ENCODE peak calls at places on chromosomes 3 and 15, in ten cellular contexts. E is IMR-90, V is GM12891, J is ovary, L is suprapubic skin, K is erythroblast, X is body of pancreas, D is sigmoid colon, U is stomach, Y is heart left ventricle. S is an unnamed sample.

GRCh38 chr3:149955449-149955848 is 15.2 kb downstream of the PFN2 start:
- DNase-seq in E (no peak), V (no peak), J (no peak), L (no peak), K (no peak), X (no peak), D (no peak), U (no peak), Y (no peak), S (no peak)

GRCh38 chr3:194120789-194121770 is 14.9 kb upstream of the HES1 start:
- DNase-seq in E (no peak), V (no peak), J (no peak), L (no peak), K (no peak), X (no peak), D (no peak), U (no peak), Y (no peak), S (no peak)

GRCh38 chr15:100353469-100353868 is 11.7 kb upstream of the ADAMTS17 start:
- DNase-seq in E (no peak), V (no peak), J (no peak), L (no peak), K (no peak), X (no peak), D (no peak), U (no peak), Y (no peak), S (no peak)

GRCh38 chr3:126394179-126394976 is at the start of gene CFAP100:
- DNase-seq in E (peak), V (no peak), J (peak), L (peak), K (no peak), X (peak), D (peak), U (peak), Y (no peak), S (no peak)

GRCh38 chr15:34927726-34928125 is 41.8 kb downstream of the AQR start:
- DNase-seq in E (no peak), V (no peak), J (no peak), L (no peak), K (no peak), X (no peak), D (no peak), U (no peak), Y (no peak), S (no peak)

GRCh38 chr3:50356553-50356952 is 2.8 kb downstream of the TMEM115 start:
- DNase-seq in E (no peak), V (no peak), J (no peak), L (no peak), K (peak), X (peak), D (no peak), U (peak), Y (peak), S (no peak)

GRCh38 chr3:34394978-34395748 is 596.7 kb downstream of the PDCD6IP start:
- DNase-seq in E (no peak), V (no peak), J (no peak), L (no peak), K (no peak), X (no peak), D (no peak), U (no peak), Y (no peak), S (no peak)

GRCh38 chr3:55307622-55308021 is 179.5 kb downstream of the WNT5A start:
- DNase-seq in E (no peak), V (no peak), J (no peak), L (no peak), K (no peak), X (no peak), D (no peak), U (no peak), Y (no peak), S (no peak)

GRCh38 chr3:32890420-32891276 is 60.8 kb upstream of the CCR4 start:
- DNase-seq in E (no peak), V (no peak), J (no peak), L (no peak), K (no peak), X (no peak), D (no peak), U (no peak), Y (no peak), S (no peak)

GRCh38 chr3:32895701-32896100 is 55.7 kb upstream of the CCR4 start:
- DNase-seq in E (no peak), V (no peak), J (no peak), L (no peak), K (no peak), X (no peak), D (no peak), U (no peak), Y (no peak), S (no peak)

GRCh38 chr3:32891365-32891764 is 60.1 kb upstream of the CCR4 start:
- DNase-seq in E (no peak), V (no peak), J (no peak), L (no peak), K (no peak), X (no peak), D (no peak), U (no peak), Y (no peak), S (no peak)

GRCh38 chr3:32894977-32895376 is 56.5 kb upstream of the CCR4 start:
- DNase-seq in E (no peak), V (no peak), J (no peak), L (no peak), K (no peak), X (no peak), D (no peak), U (no peak), Y (no peak), S (no peak)

DNA sequence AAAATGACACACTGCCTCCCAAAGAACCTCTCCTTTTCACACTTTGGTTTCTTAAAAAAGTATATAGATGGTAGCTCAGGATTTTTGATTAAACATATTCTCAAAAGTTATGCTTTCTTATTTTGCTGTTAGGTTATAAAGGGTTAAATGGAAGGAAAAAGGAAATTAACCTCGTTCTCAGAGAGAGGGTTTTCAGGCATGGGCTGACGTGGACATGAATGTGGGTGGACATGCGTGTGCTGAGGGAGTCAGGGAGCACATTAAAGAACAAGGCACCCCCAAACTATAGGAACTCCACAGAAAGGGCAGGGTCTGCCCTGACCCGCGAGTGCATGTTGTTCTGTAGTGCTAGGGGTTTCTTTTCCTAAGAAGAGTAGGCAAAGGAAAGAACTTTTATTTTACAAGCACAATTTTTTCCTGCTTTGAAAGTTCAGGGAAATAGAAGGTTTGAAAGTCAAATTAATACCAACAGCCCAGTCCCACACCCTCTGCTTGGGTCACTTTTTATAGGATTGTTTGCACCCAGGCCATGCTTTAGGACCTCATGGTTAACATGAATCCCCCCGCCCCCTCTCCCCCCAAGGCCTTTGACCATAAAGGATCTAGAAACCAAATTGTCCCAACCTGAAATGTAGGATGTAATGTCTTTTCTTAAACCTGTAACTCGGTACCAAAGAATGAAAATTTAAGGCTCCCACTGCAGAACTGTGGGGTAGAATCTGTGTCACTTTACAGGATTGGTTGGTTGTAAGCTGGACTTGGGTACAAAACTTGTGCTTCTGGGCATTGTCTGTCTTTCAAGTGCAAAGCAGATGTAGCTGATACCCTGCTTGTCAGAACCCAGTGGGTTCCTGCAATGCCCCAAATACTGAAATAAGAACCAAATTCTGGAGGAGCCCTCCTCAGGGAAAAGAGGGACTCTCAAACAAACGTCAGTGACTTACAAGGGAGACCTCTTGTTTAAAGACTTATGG is 58.5 kb upstream of the CCR4 start:
- DNase-seq in E (no peak), V (no peak), J (no peak), L (no peak), K (no peak), X (no peak), D (no peak), U (no peak), Y (no peak), S (no peak)
- TF ChIP-seq POLR2A in E (no peak), V (no peak), J (no peak), L (no peak), K (no peak), X (no peak), D (no peak), U (no peak), Y (no peak), S (no peak)

DNA sequence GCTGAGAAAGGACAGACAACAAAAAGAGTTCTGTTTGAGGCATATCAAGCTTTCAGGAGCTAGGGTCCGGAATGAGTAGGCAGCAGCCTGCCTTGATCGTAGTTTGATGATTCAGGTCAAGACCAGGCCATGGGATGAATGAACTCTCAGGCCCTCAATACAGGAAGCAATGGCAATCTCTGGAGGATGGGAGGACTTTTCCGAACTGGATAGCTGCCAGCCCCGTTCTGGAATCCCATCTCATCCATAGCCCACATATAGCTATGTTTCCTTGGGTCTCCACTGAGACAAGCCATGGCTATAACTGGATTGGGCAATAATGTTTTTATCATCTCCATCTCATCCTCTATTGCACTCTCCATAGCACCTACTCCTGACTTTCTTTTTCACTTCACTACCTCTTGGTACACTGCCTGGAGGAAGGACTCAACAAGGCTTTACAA is 12.8 kb downstream of the AHSG start:
- DNase-seq in E (no peak), V (no peak), J (no peak), L (peak), K (no peak), X (no peak), D (no peak), U (no peak), Y (no peak), S (no peak)
- TF ChIP-seq POLR2A in E (no peak), V (no peak), J (no peak), L (no peak), K (no peak), X (no peak), D (no peak), U (no peak), Y (no peak), S (no peak)

GRCh38 chr3:169146112-169146665 is 517.3 kb downstream of the MECOM start:
- DNase-seq in E (peak), V (no peak), J (peak), L (no peak), K (peak), X (peak), D (peak), U (peak), Y (peak), S (peak)
- TF ChIP-seq POLR2A in E (peak), V (no peak), J (no peak), L (no peak), K (no peak), X (peak), D (no peak), U (no peak), Y (peak), S (no peak)

GRCh38 chr15:76345880-76346665 is 9.5 kb downstream of the ISL2 start:
- DNase-seq in E (no peak), V (peak), J (no peak), L (no peak), K (no peak), X (peak), D (peak), U (no peak), Y (no peak), S (no peak)
- TF ChIP-seq POLR2A in E (no peak), V (no peak), J (no peak), L (no peak), K (no peak), X (no peak), D (no peak), U (no peak), Y (no peak), S (no peak)

GRCh38 chr15:66630801-66631351 is 65.1 kb upstream of the LCTL start:
- DNase-seq in E (no peak), V (no peak), J (no peak), L (no peak), K (peak), X (no peak), D (no peak), U (no peak), Y (no peak), S (no peak)
- TF ChIP-seq POLR2A in E (no peak), V (no peak), J (no peak), L (no peak), K (peak), X (no peak), D (no peak), U (no peak), Y (no peak), S (no peak)

DNA sequence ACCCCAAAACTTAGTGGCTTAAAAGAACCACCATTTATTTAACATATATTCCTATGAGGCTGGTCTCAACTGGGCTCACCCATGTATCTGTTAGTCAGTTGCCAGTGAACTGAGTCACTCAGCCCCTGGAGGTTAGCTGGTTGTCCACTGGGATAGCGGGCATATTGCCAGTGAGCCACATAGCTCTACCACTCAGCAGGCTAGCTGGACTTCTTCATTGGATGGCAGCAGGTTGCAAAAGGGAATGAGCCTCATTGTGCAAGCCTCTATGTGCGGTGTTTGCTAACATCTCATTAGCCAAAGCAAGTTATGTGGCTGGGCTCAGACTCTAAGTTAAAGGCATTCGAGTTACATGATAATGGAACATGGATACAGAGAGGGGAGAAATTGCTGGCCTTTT is 8.5 kb downstream of the BTD start:
- DNase-seq in E (peak), V (no peak), J (peak), L (no peak), K (peak), X (peak), D (peak), U (peak), Y (no peak), S (peak)
- TF ChIP-seq POLR2A in E (no peak), V (no peak), J (no peak), L (no peak), K (no peak), X (no peak), D (no peak), U (no peak), Y (no peak), S (no peak)

DNA sequence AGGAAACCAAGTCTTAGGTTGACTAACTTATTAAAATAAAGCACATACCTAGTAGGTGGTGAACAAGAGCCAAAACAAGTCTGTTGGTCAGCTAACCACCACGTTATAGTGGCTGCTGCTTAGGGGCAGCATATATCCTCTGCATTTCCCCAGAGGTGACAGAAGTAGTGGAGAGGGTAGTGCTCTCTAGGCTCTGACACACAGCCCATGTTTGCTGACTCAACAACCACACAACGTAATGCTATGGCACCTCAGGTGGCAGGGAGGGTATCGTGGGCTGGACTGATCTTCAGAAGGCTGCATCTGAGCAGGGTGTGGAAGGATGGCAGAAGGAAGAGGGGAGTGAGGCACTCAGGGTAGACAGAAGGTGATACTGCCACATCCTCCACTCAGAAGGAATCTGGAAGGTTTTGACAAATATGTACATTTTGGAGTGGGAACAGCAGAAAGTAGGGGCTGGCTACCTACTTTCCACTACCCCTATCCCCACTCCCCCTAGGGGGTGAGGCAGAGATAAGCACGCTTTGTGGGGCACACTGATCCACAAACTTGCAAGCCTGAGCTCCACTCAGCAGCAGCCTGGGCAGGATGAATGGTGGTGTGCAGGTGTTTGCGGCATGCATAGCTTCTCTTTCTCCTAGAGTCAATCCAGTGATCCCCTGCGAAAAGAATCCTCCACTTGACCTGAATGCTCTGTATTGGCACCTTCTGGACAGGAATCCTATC is 178.1 kb downstream of the RORA start:
- DNase-seq in E (peak), V (no peak), J (no peak), L (no peak), K (no peak), X (no peak), D (no peak), U (no peak), Y (no peak), S (peak)
- TF ChIP-seq POLR2A in E (no peak), V (no peak), J (no peak), L (no peak), K (no peak), X (no peak), D (no peak), U (no peak), Y (no peak), S (no peak)

S was measured in H54.